ENCODE peak calls at places on chromosomes 2 and 18, in nine cellular contexts. Z is osteocyte; T is RWPE1; C is HFF-Myc; U is iPS-NIHi11; S is stimulated activated CD4-positive, alpha-beta T cell treated with anti-CD3 and anti-CD28 coated beads, Interleukin-2, amount 100 ng/mL, for 24 hours; D is cardiac muscle cell; H is fibroblast of lung; V is ACHN. Y is an unnamed sample.

GRCh38 chr18:24060644-24061043 is 46.1 kb downstream of the TTC39C start:
- DNase-seq in D (no peak), S (no peak), Z (no peak), V (no peak), C (no peak), H (peak), T (no peak), U (no peak), Y (no peak)

GRCh38 chr2:147826615-147827375 is 18.0 kb upstream of the ACVR2A start:
- DNase-seq in H (no peak), Z (no peak), D (no peak), T (no peak), V (no peak), U (no peak), C (no peak), S (no peak), Y (no peak)

GRCh38 chr2:9076755-9077154 is 73.3 kb upstream of the MBOAT2 start:
- DNase-seq in C (no peak), Z (no peak), V (no peak), T (no peak), U (no peak), H (no peak), D (no peak), S (no peak), Y (no peak)

GRCh38 chr2:138455691-138456090 is 45.9 kb upstream of the SPOPL start:
- DNase-seq in U (no peak), H (no peak), T (no peak), Z (no peak), C (no peak), V (no peak), S (no peak), D (no peak), Y (no peak)

GRCh38 chr2:207676827-207677354 is 34.5 kb upstream of the CCNYL1 start:
- DNase-seq in D (no peak), H (peak), Z (no peak), T (peak), V (peak), C (peak), U (no peak), S (no peak), Y (peak)

GRCh38 chr2:120625865-120626560 is 109.7 kb upstream of the GLI2 start:
- DNase-seq in T (no peak), V (no peak), H (no peak), Z (no peak), S (no peak), D (no peak), U (peak), C (no peak), Y (no peak)

GRCh38 chr2:215878476-215879063 is 134.8 kb downstream of the MREG start:
- DNase-seq in T (no peak), V (no peak), S (no peak), C (no peak), Z (no peak), H (peak), D (no peak), U (no peak), Y (peak)

GRCh38 chr2:144480257-144480656 is 39.7 kb downstream of the ZEB2 start:
- DNase-seq in V (no peak), C (no peak), S (no peak), D (no peak), U (no peak), H (peak), T (no peak), Z (no peak), Y (no peak)

GRCh38 chr18:48066225-48066652 is 135.8 kb upstream of the SMAD2 start:
- DNase-seq in H (no peak), T (no peak), C (no peak), D (no peak), V (no peak), U (no peak), S (no peak), Z (no peak), Y (no peak)

GRCh38 chr2:17059452-17059851 is 393.8 kb upstream of the CYRIA start:
- DNase-seq in D (no peak), S (no peak), T (no peak), Z (no peak), H (no peak), U (no peak), C (no peak), V (no peak), Y (no peak)

GRCh38 chr2:98508690-98509054 is 64.0 kb downstream of the INPP4A start:
- DNase-seq in S (peak), H (peak), D (no peak), C (no peak), Z (no peak), T (peak), U (no peak), V (no peak), Y (no peak)